ENCODE peak calls at places on chromosomes 2 and 18, in eight cellular contexts. G is Peyer's patch; V is mucosa of descending colon; Y is AG04449; M is CD8-positive, alpha-beta T cell; W is fibroblast of pulmonary artery; Z is ascending aorta; P is GM12878. A is an unnamed sample.

GRCh38 chr2:143433158-143433557 is 303.9 kb downstream of the ARHGAP15 start:
- DNase-seq in G (no peak), V (no peak), Y (no peak), M (no peak), W (peak), Z (no peak), P (no peak), A (no peak)

GRCh38 chr2:120289221-120289906 is 36.7 kb downstream of the RALB start:
- DNase-seq in G (no peak), V (no peak), Y (no peak), M (no peak), W (peak), Z (no peak), P (no peak), A (no peak)

GRCh38 chr18:22346968-22347611 is 70.6 kb downstream of the CTAGE1 start:
- DNase-seq in G (peak), V (peak), Y (peak), M (no peak), W (peak), Z (peak), P (no peak), A (no peak)

GRCh38 chr2:178449700-178450573 is 1.0 kb downstream of the PRKRA start:
- DNase-seq in G (no peak), V (no peak), Y (no peak), M (peak), W (no peak), Z (no peak), P (no peak), A (no peak)

GRCh38 chr2:41709702-41710599 is 337.9 kb upstream of the PKDCC start:
- DNase-seq in G (no peak), V (no peak), Y (no peak), M (no peak), W (no peak), Z (no peak), P (no peak), A (no peak)

GRCh38 chr2:8860239-8860638 is 22.8 kb upstream of the KIDINS220 start:
- DNase-seq in G (no peak), V (no peak), Y (no peak), M (no peak), W (peak), Z (no peak), P (no peak), A (no peak)

GRCh38 chr2:38180754-38181153 is 104.8 kb upstream of the CYP1B1 start:
- DNase-seq in G (no peak), V (no peak), Y (no peak), M (no peak), W (no peak), Z (no peak), P (no peak), A (no peak)

GRCh38 chr2:86621290-86621943 is 2.2 kb downstream of the RNF103 start:
- DNase-seq in G (no peak), V (no peak), Y (no peak), M (no peak), W (peak), Z (no peak), P (no peak), A (no peak)

GRCh38 chr18:58965291-58965929 is 100.7 kb downstream of the ZNF532 start:
- DNase-seq in G (no peak), V (no peak), Y (no peak), M (no peak), W (no peak), Z (no peak), P (no peak), A (no peak)
- H3K4me3 ChIP-seq in G (no peak), V (no peak), Y (no peak), M (no peak), W (no peak), Z (no peak), P (peak), A (no peak)

GRCh38 chr2:216508229-216508628 is 9.6 kb downstream of the RPL37A start:
- DNase-seq in G (no peak), V (no peak), Y (no peak), M (no peak), W (no peak), Z (no peak), P (no peak), A (no peak)
- TF ChIP-seq CTCF in G (no peak), V (no peak), Y (no peak), M (no peak), W (no peak), Z (no peak), P (no peak), A (no peak)

GRCh38 chr2:219434468-219434717 is 250 bp upstream of the SPEG start:
- DNase-seq in G (no peak), V (no peak), Y (no peak), M (no peak), W (no peak), Z (no peak), P (no peak), A (no peak)
- H3K4me3 ChIP-seq in G (no peak), V (no peak), Y (no peak), M (no peak), W (no peak), Z (peak), P (no peak), A (no peak)

GRCh38 chr2:45329045-45329677 is 281.9 kb downstream of the SRBD1 start:
- DNase-seq in G (no peak), V (no peak), Y (no peak), M (no peak), W (peak), Z (no peak), P (no peak), A (peak)
- TF ChIP-seq CTCF in G (no peak), V (no peak), Y (no peak), M (no peak), W (no peak), Z (no peak), P (no peak), A (peak)

GRCh38 chr2:127270663-127271062 is 23.3 kb downstream of the ERCC3 start:
- DNase-seq in G (no peak), V (no peak), Y (no peak), M (no peak), W (no peak), Z (no peak), P (no peak), A (no peak)
- H3K4me3 ChIP-seq in G (no peak), V (no peak), Y (no peak), M (no peak), W (no peak), Z (no peak), P (no peak), A (no peak)

GRCh38 chr2:177108890-177109289 is 103.7 kb upstream of the HNRNPA3 start:
- DNase-seq in G (no peak), V (no peak), Y (no peak), M (no peak), W (no peak), Z (no peak), P (no peak), A (no peak)

GRCh38 chr2:177101930-177102329 is 110.7 kb upstream of the HNRNPA3 start:
- DNase-seq in G (no peak), V (no peak), Y (no peak), M (no peak), W (no peak), Z (no peak), P (no peak), A (no peak)

DNA sequence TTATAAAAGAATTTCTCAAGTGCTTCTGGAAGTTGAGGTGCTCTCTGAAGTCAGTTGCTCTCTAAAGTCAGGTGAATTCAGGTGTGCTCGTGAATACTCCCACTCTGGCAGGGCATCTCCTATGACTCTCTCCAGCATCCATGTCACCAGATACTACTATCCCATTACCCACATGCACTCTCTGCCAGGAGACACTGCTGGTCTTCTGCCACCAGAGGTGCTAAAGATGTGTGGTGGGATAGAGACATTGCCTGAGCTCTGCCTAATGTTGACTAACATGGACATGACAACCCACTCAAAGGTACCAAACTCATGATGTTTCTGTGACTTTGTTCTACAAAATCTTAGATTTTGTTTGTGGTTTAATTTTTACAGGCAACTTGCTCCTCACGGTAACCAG is 106.4 kb upstream of the HNRNPA3 start:
- DNase-seq in G (no peak), V (no peak), Y (no peak), M (no peak), W (no peak), Z (no peak), P (no peak), A (no peak)
- TF ChIP-seq CTCF in G (no peak), V (no peak), Y (no peak), M (no peak), W (peak), Z (no peak), P (no peak), A (no peak)